ENCODE peak calls at places on chromosomes 16 and 17, in five cellular contexts. Y is gastrocnemius medialis; W is neural progenitor cell; V is BJ; H is CD8-positive, alpha-beta T cell. A is an unnamed sample.

GRCh38 chr17:40091691-40092397 is 8.5 kb downstream of the NR1D1 start:
- DNase-seq in W (no peak), V (no peak), H (no peak), Y (peak), A (peak)

GRCh38 chr16:71205482-71206131 is 24.9 kb downstream of the HYDIN start:
- DNase-seq in H (no peak), W (no peak), V (no peak), Y (no peak), A (no peak)

GRCh38 chr16:84883301-84883700 is 63.5 kb downstream of the CRISPLD2 start:
- DNase-seq in V (peak), H (no peak), W (no peak), Y (no peak), A (no peak)

GRCh38 chr17:33142703-33143299 is 150.3 kb downstream of the ASIC2 start:
- DNase-seq in Y (no peak), W (peak), V (no peak), H (no peak), A (peak)

GRCh38 chr17:79842656-79843474 is 3.6 kb upstream of the CBX4 start:
- DNase-seq in W (peak), H (peak), V (no peak), Y (no peak), A (peak)

GRCh38 chr16:86509759-86510464 is 415 bp upstream of the FOXF1 start:
- DNase-seq in W (peak), V (no peak), H (no peak), Y (no peak), A (peak)

GRCh38 chr17:18158022-18158600 is 25.5 kb upstream of the ALKBH5 start:
- DNase-seq in V (peak), W (peak), H (peak), Y (peak), A (peak)

GRCh38 chr16:84985079-84986065 is 26.0 kb downstream of the ZDHHC7 start:
- DNase-seq in H (no peak), W (no peak), Y (peak), V (peak), A (no peak)

GRCh38 chr16:67942200-67942509 is 1.8 kb downstream of the LCAT start:
- DNase-seq in W (peak), Y (no peak), H (no peak), V (no peak), A (peak)

GRCh38 chr17:47847341-47848197 is 3.4 kb downstream of the SP6 start:
- DNase-seq in W (peak), H (peak), Y (no peak), V (no peak), A (peak)

GRCh38 chr16:70675851-70676513 is 9.9 kb downstream of the MTSS2 start:
- DNase-seq in V (no peak), H (no peak), Y (no peak), W (no peak), A (no peak)

GRCh38 chr16:8254425-8254824 is 335.9 kb downstream of the TMEM114 start:
- DNase-seq in V (no peak), H (no peak), W (no peak), Y (no peak), A (no peak)

GRCh38 chr17:50754521-50754920 is 12.8 kb downstream of the ANKRD40CL start:
- DNase-seq in H (no peak), Y (no peak), V (no peak), W (no peak), A (no peak)

GRCh38 chr16:69520413-69520799 is 45.4 kb upstream of the NFAT5 start:
- DNase-seq in V (no peak), Y (no peak), H (no peak), W (no peak), A (no peak)

GRCh38 chr17:82338858-82339633 is 5.5 kb upstream of the SECTM1 start:
- DNase-seq in H (no peak), W (peak), V (no peak), Y (no peak), A (peak)

GRCh38 chr17:82332669-82333278 is 792 bp downstream of the SECTM1 start:
- DNase-seq in Y (no peak), W (no peak), H (peak), V (no peak), A (peak)

GRCh38 chr17:80649672-80650338 is 105.2 kb downstream of the RPTOR start:
- DNase-seq in W (peak), V (peak), Y (peak), H (peak), A (peak)

GRCh38 chr16:10232757-10233156 is 50.5 kb upstream of the GRIN2A start:
- DNase-seq in V (no peak), H (no peak), Y (no peak), W (no peak), A (no peak)

GRCh38 chr17:66304304-66305174 is 2.1 kb downstream of the PRKCA start:
- DNase-seq in Y (no peak), H (no peak), W (peak), V (no peak), A (peak)

GRCh38 chr17:75404223-75404738 is 1.2 kb downstream of the GRB2 start:
- DNase-seq in Y (peak), V (no peak), W (peak), H (peak), A (peak)

GRCh38 chr17:57527437-57528083 is 217.5 kb downstream of the CCDC182 start:
- DNase-seq in H (no peak), W (peak), Y (no peak), V (no peak), A (peak)

GRCh38 chr17:4381690-4382671 is 15.5 kb upstream of the UBE2G1 start:
- DNase-seq in V (no peak), H (no peak), Y (no peak), W (no peak), A (no peak)

GRCh38 chr17:74190154-74190553 is 13.3 kb upstream of the RPL38 start:
- DNase-seq in H (no peak), Y (no peak), V (no peak), W (peak), A (peak)

GRCh38 chr17:77579717-77580116 is 378.8 kb upstream of the TNRC6C start:
- DNase-seq in H (no peak), V (no peak), Y (no peak), W (no peak), A (no peak)

GRCh38 chr17:76369804-76370203 is 14.6 kb upstream of the SPHK1 start:
- DNase-seq in H (no peak), V (no peak), W (no peak), Y (no peak), A (no peak)

GRCh38 chr17:45342306-45342705 is 25.5 kb upstream of the MAP3K14 start:
- DNase-seq in H (no peak), W (no peak), Y (peak), V (no peak), A (peak)

GRCh38 chr17:55609737-55610201 is 98.5 kb upstream of the SMIM36 start:
- DNase-seq in W (no peak), Y (peak), V (no peak), H (no peak), A (no peak)

GRCh38 chr16:554640-555413 is 5.4 kb upstream of the PRR35 start:
- DNase-seq in Y (no peak), W (no peak), H (no peak), V (peak), A (peak)
- H3K4me3 ChIP-seq in Y (no peak), W (no peak), H (no peak), V (peak), A (no peak)

GRCh38 chr17:59785091-59785799 is 77.8 kb downstream of the VMP1 start:
- DNase-seq in H (no peak), W (no peak), V (no peak), Y (no peak), A (no peak)

GRCh38 chr17:59790936-59791335 is 83.5 kb downstream of the VMP1 start:
- DNase-seq in W (no peak), V (no peak), Y (no peak), H (no peak), A (no peak)

GRCh38 chr17:59786536-59787319 is 79.3 kb downstream of the VMP1 start:
- DNase-seq in H (peak), Y (no peak), W (peak), V (peak), A (peak)

GRCh38 chr17:59783221-59784016 is 76.0 kb downstream of the VMP1 start:
- DNase-seq in V (peak), W (no peak), H (no peak), Y (no peak), A (no peak)

DNA sequence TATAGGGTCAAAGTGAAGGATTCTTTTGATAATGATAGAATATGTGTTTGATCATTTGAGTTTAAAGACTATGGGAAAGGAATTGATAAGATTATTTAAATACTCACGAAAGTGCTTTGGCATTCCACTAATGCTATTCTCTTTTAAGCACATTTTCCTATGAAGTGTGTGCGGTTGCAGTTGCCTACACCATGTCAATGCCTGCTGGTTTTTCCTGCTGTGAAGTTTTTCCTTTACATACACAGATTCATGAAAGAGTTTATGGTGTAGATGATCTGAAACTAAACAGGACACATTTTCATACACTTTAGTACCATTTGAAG is 78.7 kb downstream of the VMP1 start:
- DNase-seq in Y (no peak), H (no peak), V (no peak), W (no peak), A (no peak)
- H3K4me3 ChIP-seq in Y (no peak), H (peak), V (no peak), W (no peak), A (no peak)

GRCh38 chr17:62706598-62707424 is 79.3 kb downstream of the MRC2 start:
- DNase-seq in Y (no peak), V (no peak), H (no peak), W (no peak), A (no peak)
- H3K4me3 ChIP-seq in Y (no peak), V (no peak), H (no peak), W (no peak), A (no peak)

GRCh38 chr16:66908116-66908515 is 10.6 kb downstream of the CDH16 start:
- DNase-seq in Y (no peak), W (no peak), V (no peak), H (no peak), A (peak)

GRCh38 chr16:66908762-66909559 is 9.7 kb downstream of the CDH16 start:
- DNase-seq in H (no peak), W (no peak), V (no peak), Y (no peak), A (peak)

GRCh38 chr16:66905633-66906539 is 12.8 kb downstream of the CDH16 start:
- DNase-seq in V (no peak), W (peak), H (peak), Y (no peak), A (peak)

GRCh38 chr16:66904846-66905632 is 13.6 kb downstream of the CDH16 start:
- DNase-seq in Y (no peak), H (no peak), V (no peak), W (no peak), A (peak)

DNA sequence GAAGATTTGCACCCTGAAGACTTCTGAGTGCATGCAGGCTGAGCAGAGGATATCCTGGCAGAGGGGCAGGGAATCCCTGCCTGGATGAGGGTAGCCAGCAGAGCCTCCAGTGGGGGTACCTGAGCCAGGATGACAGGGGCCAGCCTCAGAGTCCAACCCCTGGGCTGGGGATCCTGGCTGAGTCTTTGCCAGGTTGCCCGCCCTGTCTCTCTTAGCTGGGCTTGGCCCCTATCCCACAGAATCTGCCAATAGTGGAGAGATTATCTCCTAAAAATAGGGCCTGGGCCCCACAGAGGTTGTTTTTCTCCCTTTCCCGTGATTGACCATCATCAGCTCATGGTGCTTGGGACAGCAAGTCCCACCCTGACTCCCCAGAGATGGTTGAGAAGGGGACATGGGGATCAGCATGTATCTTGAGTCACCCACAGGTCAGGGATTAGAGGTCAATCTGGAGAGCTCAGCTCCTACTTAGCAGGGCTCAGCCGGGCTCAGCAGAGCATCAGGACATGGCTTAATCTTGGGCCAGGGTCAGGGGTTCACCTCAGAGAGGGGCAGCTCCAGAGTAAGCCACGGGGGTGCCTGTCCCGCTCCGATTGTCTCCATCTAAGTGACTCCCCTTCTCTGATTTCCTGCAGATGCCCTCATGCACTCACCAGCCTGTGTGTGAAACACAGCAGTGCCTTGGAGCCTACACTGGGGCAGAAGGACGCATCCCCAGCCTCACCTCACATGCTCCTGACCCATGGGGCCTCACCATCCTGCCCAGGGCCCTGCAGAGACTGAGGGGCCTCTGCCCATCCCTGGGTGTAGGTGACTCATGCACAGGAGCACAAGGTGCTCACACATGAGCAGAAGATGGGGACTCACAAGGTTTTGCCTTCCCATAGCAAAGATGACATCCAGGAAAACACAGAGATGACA is 11.5 kb downstream of the CDH16 start:
- DNase-seq in Y (no peak), V (no peak), W (no peak), H (no peak), A (peak)
- H3K4me3 ChIP-seq in Y (no peak), V (no peak), W (no peak), H (no peak), A (no peak)